ENCODE peak calls at places on chromosomes 13 and 19, in seven cellular contexts. Y is stimulated activated CD4-positive, alpha-beta T cell treated with anti-CD3 and anti-CD28 coated beads, Interleukin-1b, Interleukin-23, amount 100 ng/mL, for 4 hours; A is Peyer's patch; R is glomerular endothelial cell; N is substantia nigra; F is left ventricle myocardium inferior; W is Kasumi-1. I is an unnamed sample.

GRCh38 chr19:17347361-17347760 is 10.0 kb downstream of the GTPBP3 start:
- DNase-seq in Y (no peak), A (no peak), R (no peak), N (no peak), F (no peak), W (no peak), I (no peak)

GRCh38 chr19:38869160-38869835 is 8.8 kb downstream of the RINL start:
- DNase-seq in Y (peak; percentile 26), A (no peak), R (no peak), N (no peak), F (no peak), W (no peak), I (no peak)

GRCh38 chr13:99980201-99981114 is 1.1 kb upstream of the ZIC2 start:
- DNase-seq in Y (peak; percentile 65), A (peak; percentile 75), R (no peak), N (no peak), F (peak; percentile 61), W (no peak), I (no peak)

GRCh38 chr13:33375421-33375820 is 89.9 kb upstream of the STARD13 start:
- DNase-seq in Y (no peak), A (no peak), R (no peak), N (no peak), F (no peak), W (no peak), I (no peak)

GRCh38 chr13:93233997-93234416 is 7.4 kb downstream of the GPC6 start:
- DNase-seq in Y (no peak), A (no peak), R (no peak), N (no peak), F (no peak), W (no peak), I (no peak)

GRCh38 chr19:3692141-3693029 is 7.9 kb downstream of the PIP5K1C start:
- DNase-seq in Y (peak; percentile 50), A (peak; percentile 67), R (no peak), N (no peak), F (no peak), W (no peak), I (no peak)

GRCh38 chr19:13881231-13881691 is 4.3 kb downstream of the NANOS3 start:
- DNase-seq in Y (no peak), A (no peak), R (no peak), N (no peak), F (no peak), W (no peak), I (no peak)

GRCh38 chr19:55339225-55340143 is at the start of gene KMT5C:
- DNase-seq in Y (peak; percentile 100), A (peak; percentile 100), R (peak; percentile 100), N (peak; percentile 99), F (peak; percentile 100), W (peak; percentile 100), I (peak; percentile 100)

GRCh38 chr19:42498387-42498786 is 29.9 kb downstream of the CEACAM1 start:
- DNase-seq in Y (no peak), A (no peak), R (no peak), N (no peak), F (no peak), W (no peak), I (no peak)

GRCh38 chr13:43087960-43088580 is 64.7 kb downstream of the DNAJC15 start:
- DNase-seq in Y (no peak), A (no peak), R (no peak), N (no peak), F (no peak), W (no peak), I (peak; percentile 27)

GRCh38 chr13:107370036-107370785 is 802.3 kb upstream of the ARGLU1 start:
- DNase-seq in Y (no peak), A (no peak), R (no peak), N (no peak), F (no peak), W (no peak), I (peak; percentile 46)

GRCh38 chr19:49894879-49895565 is 1.7 kb downstream of the IL4I1 start:
- DNase-seq in Y (no peak), A (no peak), R (no peak), N (no peak), F (no peak), W (no peak), I (no peak)

GRCh38 chr13:41059896-41060722 is 1.2 kb upstream of the WBP4 start:
- DNase-seq in Y (peak; percentile 72), A (peak; percentile 96), R (no peak), N (peak; percentile 82), F (peak; percentile 91), W (no peak), I (peak; percentile 75)

GRCh38 chr19:4338441-4339350 is at the start of gene STAP2:
- DNase-seq in Y (no peak), A (peak; percentile 87), R (no peak), N (no peak), F (no peak), W (no peak), I (no peak)

I was measured in GM04504.